ENCODE peak calls at places on chromosomes 3 and 15, in four cellular contexts. One of them, this sample, is unnamed.

GRCh38 chr3:179016979-179017670 is 54.5 kb downstream of the ZMAT3 start:
- DNase-seq in lower lobe of right lung: no peak
- DNase-seq in heart right ventricle: no peak
- DNase-seq in upper lobe of right lung: no peak
- DNase-seq in this sample: no peak

GRCh38 chr3:13077431-13078157 is 4.4 kb upstream of the IQSEC1 start:
- DNase-seq in upper lobe of right lung: no peak
- DNase-seq in lower lobe of right lung: no peak
- DNase-seq in heart right ventricle: peak
- DNase-seq in this sample: no peak

GRCh38 chr3:40961104-40961857 is 238.0 kb upstream of the CTNNB1 start:
- DNase-seq in heart right ventricle: no peak
- DNase-seq in upper lobe of right lung: no peak
- DNase-seq in lower lobe of right lung: no peak
- DNase-seq in this sample: no peak

GRCh38 chr15:70061086-70061370 is 36.7 kb downstream of the TLE3 start:
- DNase-seq in heart right ventricle: no peak
- DNase-seq in lower lobe of right lung: peak
- DNase-seq in upper lobe of right lung: no peak
- DNase-seq in this sample: no peak

GRCh38 chr3:187809979-187810568 is 64.8 kb upstream of the BCL6 start:
- DNase-seq in upper lobe of right lung: no peak
- DNase-seq in lower lobe of right lung: no peak
- DNase-seq in heart right ventricle: no peak
- DNase-seq in this sample: no peak

GRCh38 chr3:148500791-148501360 is 196.8 kb upstream of the AGTR1 start:
- DNase-seq in upper lobe of right lung: no peak
- DNase-seq in heart right ventricle: no peak
- DNase-seq in lower lobe of right lung: no peak
- DNase-seq in this sample: no peak

GRCh38 chr15:73388256-73388781 is 19.6 kb upstream of the HCN4 start:
- DNase-seq in upper lobe of right lung: peak
- DNase-seq in lower lobe of right lung: no peak
- DNase-seq in heart right ventricle: no peak
- DNase-seq in this sample: peak

GRCh38 chr15:49458145-49458544 is 35.1 kb downstream of the FGF7 start:
- DNase-seq in upper lobe of right lung: no peak
- DNase-seq in heart right ventricle: no peak
- DNase-seq in lower lobe of right lung: no peak
- DNase-seq in this sample: no peak

GRCh38 chr3:14505803-14506500 is 34.2 kb downstream of the GRIP2 start:
- DNase-seq in lower lobe of right lung: no peak
- DNase-seq in upper lobe of right lung: peak
- DNase-seq in heart right ventricle: no peak
- DNase-seq in this sample: no peak

DNA sequence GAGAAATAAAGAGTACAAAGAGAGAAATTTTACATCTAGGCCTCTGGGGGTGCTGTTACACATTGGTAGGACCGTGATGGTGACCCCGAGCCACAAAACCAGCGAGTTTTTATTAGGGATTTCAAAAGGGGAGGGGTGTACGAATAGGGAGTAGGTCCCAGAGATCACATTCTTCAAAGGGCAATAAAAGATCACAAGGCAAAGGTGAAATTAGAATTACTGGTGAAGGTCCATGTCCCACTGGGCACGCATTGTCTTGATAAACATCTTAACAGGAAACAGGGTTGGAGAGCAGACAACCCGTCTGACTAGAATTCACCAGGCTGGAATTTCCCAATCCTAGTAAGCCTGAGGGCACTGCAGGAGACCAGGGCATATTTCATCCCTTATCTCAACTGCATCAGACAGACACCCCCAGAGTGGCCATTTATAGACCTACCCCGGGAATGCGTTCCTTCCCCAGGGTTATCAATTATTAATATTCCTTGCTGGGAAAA is 4.3 kb downstream of the IRAK2 start:
- DNase-seq in upper lobe of right lung: no peak
- DNase-seq in heart right ventricle: no peak
- DNase-seq in lower lobe of right lung: no peak
- DNase-seq in this sample: peak
- TF ChIP-seq CTCF in upper lobe of right lung: peak
- TF ChIP-seq CTCF in heart right ventricle: no peak
- TF ChIP-seq CTCF in lower lobe of right lung: no peak
- TF ChIP-seq CTCF in this sample: peak

GRCh38 chr3:56254835-56255234 is 213.4 kb downstream of the ERC2 start:
- DNase-seq in heart right ventricle: no peak
- DNase-seq in upper lobe of right lung: no peak
- DNase-seq in lower lobe of right lung: no peak
- DNase-seq in this sample: no peak
- TF ChIP-seq CTCF in heart right ventricle: peak
- TF ChIP-seq CTCF in upper lobe of right lung: peak
- TF ChIP-seq CTCF in lower lobe of right lung: no peak
- TF ChIP-seq CTCF in this sample: no peak

GRCh38 chr15:62059108-62059817 is 984 bp downstream of the VPS13C start:
- DNase-seq in heart right ventricle: no peak
- DNase-seq in lower lobe of right lung: no peak
- DNase-seq in upper lobe of right lung: no peak
- DNase-seq in this sample: no peak
- TF ChIP-seq CTCF in heart right ventricle: no peak
- TF ChIP-seq CTCF in lower lobe of right lung: no peak
- TF ChIP-seq CTCF in upper lobe of right lung: peak
- TF ChIP-seq CTCF in this sample: no peak

GRCh38 chr3:185460719-185461350 is 38.0 kb downstream of the TMEM41A start:
- DNase-seq in heart right ventricle: no peak
- DNase-seq in upper lobe of right lung: no peak
- DNase-seq in lower lobe of right lung: no peak
- DNase-seq in this sample: no peak

GRCh38 chr3:185457376-185457775 is 41.5 kb downstream of the TMEM41A start:
- DNase-seq in heart right ventricle: no peak
- DNase-seq in lower lobe of right lung: no peak
- DNase-seq in upper lobe of right lung: no peak
- DNase-seq in this sample: no peak

GRCh38 chr3:185460283-185460682 is 38.6 kb downstream of the TMEM41A start:
- DNase-seq in lower lobe of right lung: no peak
- DNase-seq in upper lobe of right lung: no peak
- DNase-seq in heart right ventricle: no peak
- DNase-seq in this sample: no peak

DNA sequence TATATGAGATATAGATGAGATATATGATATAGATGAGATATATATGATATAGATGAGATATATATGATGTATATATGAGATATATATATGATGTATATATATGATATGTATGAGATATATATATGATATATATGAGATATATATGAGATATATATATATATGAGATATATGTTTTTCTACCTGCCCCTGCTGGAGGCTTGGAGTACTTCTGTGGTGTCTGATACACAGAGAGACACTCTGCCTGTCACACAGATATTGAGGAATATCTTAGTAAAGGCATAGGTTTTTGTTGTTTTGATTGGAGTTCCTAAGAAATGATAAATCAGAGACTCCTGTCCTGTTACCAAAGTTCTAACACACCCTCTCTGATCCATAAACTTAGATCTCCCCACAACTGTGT is 43.0 kb downstream of the TMEM41A start:
- DNase-seq in lower lobe of right lung: no peak
- DNase-seq in heart right ventricle: no peak
- DNase-seq in upper lobe of right lung: no peak
- DNase-seq in this sample: no peak
- TF ChIP-seq CTCF in lower lobe of right lung: peak
- TF ChIP-seq CTCF in heart right ventricle: no peak
- TF ChIP-seq CTCF in upper lobe of right lung: peak
- TF ChIP-seq CTCF in this sample: no peak

DNA sequence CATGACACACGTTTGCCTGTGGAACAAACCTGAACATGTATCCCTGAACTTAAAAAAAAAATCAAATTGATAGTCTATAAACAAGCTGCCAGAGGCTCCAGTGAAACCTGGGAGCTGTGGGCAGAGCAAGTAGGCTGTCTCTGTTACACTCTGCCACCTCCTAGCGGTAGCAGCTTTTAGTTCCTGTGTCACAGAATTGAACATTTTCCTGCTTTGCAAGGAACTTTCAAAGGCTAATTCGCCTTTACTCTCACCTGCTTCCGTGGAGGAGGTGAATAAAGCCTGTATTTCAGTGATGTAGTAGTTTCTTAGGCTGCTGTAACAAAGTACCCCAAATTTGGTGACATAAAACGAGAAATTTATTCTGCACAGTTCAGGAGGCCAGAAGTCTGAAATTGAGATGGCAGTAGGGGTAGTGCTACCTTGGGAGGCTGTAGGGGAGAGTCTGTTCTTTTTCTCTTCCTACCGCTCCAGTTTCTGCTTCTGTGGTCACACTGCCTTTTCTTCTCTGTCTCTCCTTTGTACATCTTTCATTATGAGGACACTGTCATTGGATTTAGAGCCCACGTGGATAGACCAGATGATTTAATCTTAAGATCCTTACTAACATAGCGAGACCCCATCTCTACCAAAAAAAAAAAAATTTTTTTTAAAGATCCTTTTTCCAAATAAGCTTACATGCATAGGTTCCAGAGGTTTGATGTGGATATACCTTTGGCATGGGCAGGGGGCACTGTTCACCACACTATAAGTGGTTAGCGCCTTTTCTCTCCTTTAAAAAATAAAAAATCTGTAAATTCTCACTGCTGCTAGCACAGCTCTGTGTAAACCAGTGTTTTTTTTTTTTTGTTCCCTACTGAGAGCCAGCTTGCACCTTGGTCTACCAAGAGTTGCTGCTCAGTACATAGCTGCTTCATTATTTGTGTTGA is 25.3 kb downstream of the FBXO22 start:
- DNase-seq in upper lobe of right lung: no peak
- DNase-seq in heart right ventricle: no peak
- DNase-seq in lower lobe of right lung: no peak
- DNase-seq in this sample: no peak
- TF ChIP-seq CTCF in upper lobe of right lung: no peak
- TF ChIP-seq CTCF in heart right ventricle: no peak
- TF ChIP-seq CTCF in lower lobe of right lung: no peak
- TF ChIP-seq CTCF in this sample: no peak

GRCh38 chr3:22443834-22444233 is 692.8 kb upstream of the ZNF385D start:
- DNase-seq in upper lobe of right lung: no peak
- DNase-seq in heart right ventricle: no peak
- DNase-seq in lower lobe of right lung: no peak
- DNase-seq in this sample: no peak
- TF ChIP-seq CTCF in upper lobe of right lung: no peak
- TF ChIP-seq CTCF in heart right ventricle: no peak
- TF ChIP-seq CTCF in lower lobe of right lung: no peak
- TF ChIP-seq CTCF in this sample: no peak